ENCODE peak calls at places on chromosomes 1 and 21, in four cellular contexts. One of them, this sample, is unnamed.

GRCh38 chr1:15088146-15089025 is 65.2 kb upstream of the TMEM51 start:
- DNase-seq in cardiac fibroblast: no peak
- DNase-seq in SK-N-MC: no peak
- DNase-seq in fibroblast of pulmonary artery: no peak
- DNase-seq in this sample: no peak

GRCh38 chr1:110361856-110362255 is 22.7 kb downstream of the RBM15 start:
- DNase-seq in cardiac fibroblast: no peak
- DNase-seq in fibroblast of pulmonary artery: no peak
- DNase-seq in SK-N-MC: no peak
- DNase-seq in this sample: no peak

GRCh38 chr1:2132222-2133038 is 62.1 kb downstream of the FAAP20 start:
- DNase-seq in cardiac fibroblast: peak
- DNase-seq in SK-N-MC: no peak
- DNase-seq in fibroblast of pulmonary artery: peak
- DNase-seq in this sample: no peak

GRCh38 chr1:44251989-44252625 is 38.8 kb downstream of the DMAP1 start:
- DNase-seq in cardiac fibroblast: no peak
- DNase-seq in fibroblast of pulmonary artery: no peak
- DNase-seq in SK-N-MC: no peak
- DNase-seq in this sample: no peak

GRCh38 chr1:183331095-183331742 is 87.0 kb downstream of the NMNAT2 start:
- DNase-seq in SK-N-MC: no peak
- DNase-seq in cardiac fibroblast: no peak
- DNase-seq in fibroblast of pulmonary artery: no peak
- DNase-seq in this sample: no peak

GRCh38 chr1:236854602-236854978 is 59.5 kb downstream of the MTR start:
- DNase-seq in SK-N-MC: no peak
- DNase-seq in cardiac fibroblast: peak
- DNase-seq in fibroblast of pulmonary artery: peak
- DNase-seq in this sample: peak

GRCh38 chr1:37085393-37085792 is 51.1 kb upstream of the GRIK3 start:
- DNase-seq in SK-N-MC: no peak
- DNase-seq in cardiac fibroblast: no peak
- DNase-seq in fibroblast of pulmonary artery: no peak
- DNase-seq in this sample: no peak

GRCh38 chr21:33976082-33976979 is 60.7 kb upstream of the ATP5PO start:
- DNase-seq in SK-N-MC: no peak
- DNase-seq in cardiac fibroblast: peak
- DNase-seq in fibroblast of pulmonary artery: peak
- DNase-seq in this sample: peak

GRCh38 chr1:3695326-3696217 is 43.3 kb downstream of the TP73 start:
- DNase-seq in cardiac fibroblast: peak
- DNase-seq in SK-N-MC: no peak
- DNase-seq in fibroblast of pulmonary artery: peak
- DNase-seq in this sample: no peak

GRCh38 chr1:240387036-240387435 is 224.9 kb downstream of the GREM2 start:
- DNase-seq in cardiac fibroblast: no peak
- DNase-seq in SK-N-MC: no peak
- DNase-seq in fibroblast of pulmonary artery: no peak
- DNase-seq in this sample: no peak

GRCh38 chr1:91844862-91845528 is 41.0 kb downstream of the TGFBR3 start:
- DNase-seq in cardiac fibroblast: peak
- DNase-seq in fibroblast of pulmonary artery: peak
- DNase-seq in SK-N-MC: no peak
- DNase-seq in this sample: peak
- H3K4me3 ChIP-seq in cardiac fibroblast: no peak
- H3K4me3 ChIP-seq in fibroblast of pulmonary artery: no peak
- H3K4me3 ChIP-seq in SK-N-MC: no peak
- H3K4me3 ChIP-seq in this sample: no peak

GRCh38 chr1:175922254-175922881 is 179.0 kb upstream of the TNR start:
- DNase-seq in cardiac fibroblast: no peak
- DNase-seq in SK-N-MC: no peak
- DNase-seq in fibroblast of pulmonary artery: no peak
- DNase-seq in this sample: no peak
- H3K4me3 ChIP-seq in cardiac fibroblast: no peak
- H3K4me3 ChIP-seq in SK-N-MC: no peak
- H3K4me3 ChIP-seq in fibroblast of pulmonary artery: no peak
- H3K4me3 ChIP-seq in this sample: no peak

GRCh38 chr1:173415490-173415889 is 61.6 kb upstream of the PRDX6 start:
- DNase-seq in SK-N-MC: no peak
- DNase-seq in cardiac fibroblast: no peak
- DNase-seq in fibroblast of pulmonary artery: no peak
- DNase-seq in this sample: no peak

GRCh38 chr1:173414136-173414535 is 63.0 kb upstream of the PRDX6 start:
- DNase-seq in SK-N-MC: no peak
- DNase-seq in fibroblast of pulmonary artery: no peak
- DNase-seq in cardiac fibroblast: no peak
- DNase-seq in this sample: no peak

GRCh38 chr1:173411835-173412742 is 65.0 kb upstream of the PRDX6 start:
- DNase-seq in cardiac fibroblast: peak
- DNase-seq in SK-N-MC: no peak
- DNase-seq in fibroblast of pulmonary artery: peak
- DNase-seq in this sample: peak

GRCh38 chr1:173414539-173414938 is 62.6 kb upstream of the PRDX6 start:
- DNase-seq in cardiac fibroblast: no peak
- DNase-seq in fibroblast of pulmonary artery: no peak
- DNase-seq in SK-N-MC: no peak
- DNase-seq in this sample: no peak

DNA sequence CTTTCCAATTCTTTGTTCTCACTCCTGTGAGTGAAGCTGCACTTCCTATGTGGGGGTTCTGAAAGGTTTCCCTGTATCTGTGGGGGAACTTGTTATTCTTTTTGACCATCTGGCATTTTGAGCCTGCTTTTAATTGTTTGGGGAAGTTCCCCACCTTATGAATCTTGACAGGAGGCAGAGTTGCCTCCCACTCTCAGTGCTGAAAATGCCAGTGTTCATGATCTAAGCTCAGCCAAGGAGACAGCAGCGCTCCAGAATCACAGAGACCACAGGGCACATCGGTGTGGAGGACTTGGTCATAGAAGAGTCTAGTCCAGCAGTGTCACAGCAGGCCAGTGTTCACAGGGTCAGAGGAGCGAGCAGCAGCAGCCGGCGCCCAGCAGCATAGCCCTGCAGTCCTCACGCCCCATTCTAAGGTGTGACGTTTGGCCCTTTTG is 63.8 kb upstream of the PRDX6 start:
- DNase-seq in fibroblast of pulmonary artery: no peak
- DNase-seq in cardiac fibroblast: no peak
- DNase-seq in SK-N-MC: no peak
- DNase-seq in this sample: no peak
- H3K4me3 ChIP-seq in fibroblast of pulmonary artery: no peak
- H3K4me3 ChIP-seq in cardiac fibroblast: no peak
- H3K4me3 ChIP-seq in SK-N-MC: no peak
- H3K4me3 ChIP-seq in this sample: no peak

DNA sequence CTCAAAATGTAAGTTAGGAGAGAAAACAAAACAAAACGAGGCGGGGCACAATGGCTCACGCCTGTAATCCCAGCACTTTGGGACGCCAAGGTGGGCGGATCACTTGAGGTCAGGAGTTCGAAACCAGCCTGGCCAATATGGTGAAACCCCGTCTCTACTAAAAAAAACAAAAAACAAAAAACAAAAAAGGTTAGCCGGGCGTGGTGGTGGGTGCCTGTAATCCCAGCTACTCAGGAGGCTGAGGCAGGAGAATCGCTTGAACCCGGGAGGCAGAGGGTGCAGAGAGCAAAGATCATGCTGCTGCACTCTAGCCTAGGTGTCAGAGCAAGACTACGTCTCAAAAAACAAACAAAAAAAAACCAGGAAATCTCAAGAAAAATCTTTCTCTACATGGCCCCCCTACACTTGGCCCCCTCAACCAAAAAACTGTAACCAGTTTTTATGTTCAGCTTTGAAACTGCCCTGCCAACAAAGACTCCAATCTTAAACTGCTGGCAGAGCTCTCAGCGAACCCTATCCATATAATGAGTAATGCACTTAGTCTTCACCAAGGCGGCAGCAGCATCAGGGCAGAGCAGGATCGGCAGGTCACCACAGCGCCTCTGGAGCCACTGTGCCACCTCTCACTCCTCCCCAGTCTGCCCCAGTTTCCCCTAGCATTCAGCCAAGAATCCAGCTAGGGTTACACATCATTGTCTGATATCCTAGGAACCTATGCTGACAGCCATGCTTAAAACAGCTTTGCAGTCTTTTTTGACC is 71.7 kb downstream of the JAK1 start:
- DNase-seq in fibroblast of pulmonary artery: no peak
- DNase-seq in cardiac fibroblast: no peak
- DNase-seq in SK-N-MC: no peak
- DNase-seq in this sample: no peak
- H3K4me3 ChIP-seq in fibroblast of pulmonary artery: no peak
- H3K4me3 ChIP-seq in cardiac fibroblast: no peak
- H3K4me3 ChIP-seq in SK-N-MC: no peak
- H3K4me3 ChIP-seq in this sample: no peak

GRCh38 chr1:73800376-73800775 is 397.6 kb downstream of the LRRIQ3 start:
- DNase-seq in fibroblast of pulmonary artery: peak
- DNase-seq in SK-N-MC: no peak
- DNase-seq in cardiac fibroblast: peak
- DNase-seq in this sample: peak
- H3K4me3 ChIP-seq in fibroblast of pulmonary artery: no peak
- H3K4me3 ChIP-seq in SK-N-MC: no peak
- H3K4me3 ChIP-seq in cardiac fibroblast: no peak
- H3K4me3 ChIP-seq in this sample: no peak

GRCh38 chr21:45011426-45011825 is 63.0 kb upstream of the ADARB1 start:
- DNase-seq in cardiac fibroblast: no peak
- DNase-seq in SK-N-MC: no peak
- DNase-seq in fibroblast of pulmonary artery: no peak
- DNase-seq in this sample: no peak

GRCh38 chr21:45009616-45010015 is 64.8 kb upstream of the ADARB1 start:
- DNase-seq in cardiac fibroblast: no peak
- DNase-seq in fibroblast of pulmonary artery: no peak
- DNase-seq in SK-N-MC: no peak
- DNase-seq in this sample: no peak

GRCh38 chr21:45010860-45011259 is 63.5 kb upstream of the ADARB1 start:
- DNase-seq in fibroblast of pulmonary artery: no peak
- DNase-seq in cardiac fibroblast: no peak
- DNase-seq in SK-N-MC: no peak
- DNase-seq in this sample: no peak

GRCh38 chr21:45011911-45012660 is 62.3 kb upstream of the ADARB1 start:
- DNase-seq in SK-N-MC: no peak
- DNase-seq in fibroblast of pulmonary artery: peak
- DNase-seq in cardiac fibroblast: peak
- DNase-seq in this sample: peak

DNA sequence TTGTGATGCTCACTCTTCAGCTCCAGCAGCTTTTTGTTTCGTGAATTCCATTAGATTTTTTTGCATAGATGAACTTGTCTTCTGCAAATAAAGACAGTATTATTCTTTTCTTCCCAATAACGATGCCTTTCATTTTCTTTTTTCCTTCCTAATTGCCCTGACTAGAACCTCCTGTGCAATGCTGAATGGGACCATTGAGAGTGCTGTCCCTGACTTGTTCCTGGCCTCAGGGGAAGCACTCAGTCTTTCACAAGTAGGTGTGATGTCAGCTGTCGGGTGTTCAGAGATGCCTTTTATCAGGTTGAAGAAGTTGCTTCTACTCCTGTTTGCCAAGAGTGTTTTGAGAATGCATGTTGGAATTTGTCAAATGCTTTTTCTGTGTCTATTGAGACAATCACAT is 64.3 kb upstream of the ADARB1 start:
- DNase-seq in fibroblast of pulmonary artery: peak
- DNase-seq in cardiac fibroblast: peak
- DNase-seq in SK-N-MC: no peak
- DNase-seq in this sample: no peak
- H3K4me3 ChIP-seq in fibroblast of pulmonary artery: no peak
- H3K4me3 ChIP-seq in cardiac fibroblast: no peak
- H3K4me3 ChIP-seq in SK-N-MC: no peak
- H3K4me3 ChIP-seq in this sample: no peak

DNA sequence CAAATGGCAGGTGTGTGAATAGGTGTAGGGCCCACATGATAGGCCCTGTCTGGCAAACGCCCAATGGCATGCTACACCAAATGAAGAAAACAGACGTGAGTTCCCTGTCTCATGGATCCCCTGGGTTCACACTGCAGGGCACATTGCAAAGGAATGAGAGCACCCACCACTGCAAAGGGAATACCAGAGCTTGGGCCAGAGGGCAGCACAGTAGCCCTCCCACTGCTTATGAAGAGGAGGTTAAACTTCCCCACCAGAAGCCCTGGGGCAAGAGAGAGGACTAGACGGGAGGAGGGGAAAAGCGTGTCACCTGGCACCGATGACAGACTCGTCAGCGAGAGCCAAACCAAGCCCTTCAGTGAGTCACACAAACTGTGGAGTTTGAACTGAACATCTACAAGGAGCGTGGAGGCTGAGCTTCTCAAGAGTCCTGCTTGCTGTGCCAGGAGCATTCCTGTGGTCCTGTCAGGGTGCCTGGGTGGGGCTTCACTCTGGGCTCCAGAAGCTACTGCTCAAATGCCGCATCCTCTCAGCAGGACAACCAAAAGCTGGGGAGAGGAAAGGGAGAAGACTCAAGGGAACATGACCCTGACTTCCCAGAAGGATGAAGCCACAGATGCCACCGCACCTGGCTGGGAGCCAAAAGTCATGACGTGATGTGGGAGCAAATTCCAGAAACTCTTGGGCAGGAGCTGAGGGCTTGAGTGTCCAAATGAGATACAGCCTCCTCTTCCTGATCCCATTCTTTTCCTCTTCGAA is 61.1 kb downstream of the TOMM20 start:
- DNase-seq in SK-N-MC: no peak
- DNase-seq in fibroblast of pulmonary artery: peak
- DNase-seq in cardiac fibroblast: peak
- DNase-seq in this sample: peak
- H3K4me3 ChIP-seq in SK-N-MC: no peak
- H3K4me3 ChIP-seq in fibroblast of pulmonary artery: no peak
- H3K4me3 ChIP-seq in cardiac fibroblast: no peak
- H3K4me3 ChIP-seq in this sample: no peak

GRCh38 chr1:25474439-25475047 is 43.8 kb downstream of the MACO1 start:
- DNase-seq in SK-N-MC: no peak
- DNase-seq in fibroblast of pulmonary artery: no peak
- DNase-seq in cardiac fibroblast: no peak
- DNase-seq in this sample: no peak

GRCh38 chr1:25476186-25477097 is 45.7 kb downstream of the MACO1 start:
- DNase-seq in cardiac fibroblast: no peak
- DNase-seq in SK-N-MC: no peak
- DNase-seq in fibroblast of pulmonary artery: no peak
- DNase-seq in this sample: no peak

GRCh38 chr1:25473653-25474225 is 43.0 kb downstream of the MACO1 start:
- DNase-seq in fibroblast of pulmonary artery: no peak
- DNase-seq in cardiac fibroblast: no peak
- DNase-seq in SK-N-MC: no peak
- DNase-seq in this sample: no peak

GRCh38 chr1:25478633-25479032 is 47.9 kb downstream of the MACO1 start:
- DNase-seq in fibroblast of pulmonary artery: no peak
- DNase-seq in cardiac fibroblast: no peak
- DNase-seq in SK-N-MC: no peak
- DNase-seq in this sample: no peak

DNA sequence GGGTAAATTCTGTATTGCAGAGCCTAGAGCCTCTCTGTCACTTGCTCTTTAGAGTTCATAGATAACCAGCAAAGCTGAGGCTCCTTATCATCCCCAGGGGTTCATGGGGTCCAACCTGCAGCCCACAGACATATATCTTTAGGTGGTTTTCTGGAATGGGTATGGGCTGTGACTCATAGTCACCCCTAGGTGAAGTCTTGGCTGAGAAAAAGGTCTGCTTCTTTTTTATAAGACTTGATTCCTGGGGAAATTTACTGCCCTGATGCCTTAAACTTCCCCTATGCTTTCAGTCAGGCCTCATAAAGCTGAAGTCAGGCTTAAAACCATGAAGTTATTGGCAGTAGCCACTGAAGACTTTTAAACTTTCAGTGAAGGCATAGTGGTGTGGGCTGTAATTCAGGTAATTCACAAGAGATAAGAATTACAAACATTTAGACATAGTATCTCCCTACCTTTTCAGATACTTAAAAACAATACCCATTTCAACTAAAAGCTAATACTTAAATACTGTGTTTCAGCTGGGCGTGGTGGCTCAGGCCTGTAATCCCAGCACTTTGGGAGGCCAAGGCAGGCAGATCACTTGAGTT is 46.8 kb downstream of the MACO1 start:
- DNase-seq in cardiac fibroblast: no peak
- DNase-seq in fibroblast of pulmonary artery: no peak
- DNase-seq in SK-N-MC: no peak
- DNase-seq in this sample: no peak
- H3K4me3 ChIP-seq in cardiac fibroblast: no peak
- H3K4me3 ChIP-seq in fibroblast of pulmonary artery: no peak
- H3K4me3 ChIP-seq in SK-N-MC: no peak
- H3K4me3 ChIP-seq in this sample: no peak

This sample was measured in skeletal muscle cell.